ENCODE peak calls at places on chromosomes 16 and 17, in ten cellular contexts. E is neuronal stem cell, B is OCI-LY7, T is osteoblast, H is GM12878, V is fibroblast of lung, K is H9, Y is mesenchymal stem cell, O is IMR-90, S is endothelial cell of umbilical vein. P is an unnamed sample. For H3K4me1, the result is how much of the 10 kb centered on the place peaks cover.

GRCh38 chr17:67942810-67943209 is 53.5 kb downstream of the C17orf58 start:
- DNase-seq in S (peak), B (peak), O (peak), T (no peak), K (no peak), V (no peak), E (no peak), H (no peak), Y (peak), P (peak)

GRCh38 chr17:64007838-64008282 is 9.7 kb downstream of the PRR29 start:
- DNase-seq in T (peak), H (no peak), O (no peak), B (no peak), S (peak), E (no peak), K (peak), V (no peak), Y (no peak), P (no peak)

GRCh38 chr16:90031931-90032663 is 12.8 kb upstream of the DBNDD1 start:
- DNase-seq in T (peak), K (no peak), Y (peak), O (peak), H (no peak), S (peak), B (no peak), V (peak), E (no peak), P (peak)

GRCh38 chr16:70805787-70806186 is 4.8 kb upstream of the VAC14 start:
- DNase-seq in H (no peak), V (peak), O (peak), E (no peak), K (no peak), Y (peak), T (peak), S (peak), B (no peak), P (peak)

GRCh38 chr16:58515871-58516767 is 802 bp downstream of the SETD6 start:
- DNase-seq in B (peak), V (no peak), T (peak), Y (no peak), S (no peak), K (peak), O (no peak), H (no peak), E (no peak), P (peak)

GRCh38 chr16:69840975-69841374 is 78.8 kb downstream of the WWP2 start:
- DNase-seq in Y (no peak), T (peak), B (no peak), K (no peak), V (peak), S (peak), E (no peak), H (no peak), O (no peak), P (no peak)

GRCh38 chr17:27244481-27245223 is 49.3 kb upstream of the WSB1 start:
- DNase-seq in Y (peak), B (no peak), T (peak), V (peak), K (peak), S (peak), O (peak), E (no peak), H (no peak), P (peak)

GRCh38 chr17:30600062-30600829 is 123.0 kb downstream of the GOSR1 start:
- DNase-seq in K (peak), H (peak), B (peak), T (peak), Y (peak), O (peak), S (peak), V (peak), E (peak), P (peak)

GRCh38 chr16:89155184-89155679 is 16.3 kb upstream of the CDH15 start:
- DNase-seq in O (peak), T (peak), E (no peak), V (peak), Y (peak), H (no peak), B (no peak), S (peak), K (no peak), P (peak)

GRCh38 chr17:57965521-57966160 is 10.4 kb upstream of the CUEDC1 start:
- DNase-seq in Y (no peak), T (peak), K (no peak), S (no peak), E (no peak), V (no peak), B (no peak), O (no peak), H (no peak), P (no peak)

GRCh38 chr16:27033281-27033680 is 33.4 kb upstream of the C16orf82 start:
- DNase-seq in Y (no peak), V (no peak), T (no peak), K (no peak), O (no peak), B (no peak), E (no peak), H (no peak), S (no peak), P (no peak)

GRCh38 chr16:72905581-72905980 is 142.3 kb downstream of the ZFHX3 start:
- DNase-seq in B (no peak), K (no peak), H (no peak), Y (peak), T (no peak), E (no peak), O (peak), S (no peak), V (peak), P (peak)

GRCh38 chr17:50943575-50943933 is 77.4 kb upstream of the TOB1 start:
- DNase-seq in E (no peak), S (no peak), Y (no peak), B (no peak), H (no peak), O (no peak), T (no peak), K (peak), V (no peak), P (no peak)

GRCh38 chr17:28714281-28714680 is 2.6 kb upstream of the PROCA1 start:
- DNase-seq in Y (no peak), H (no peak), S (no peak), T (peak), E (no peak), O (no peak), V (no peak), B (no peak), K (peak), P (no peak)

GRCh38 chr16:13186813-13187212 is 285.4 kb downstream of the SHISA9 start:
- DNase-seq in Y (no peak), H (no peak), V (no peak), T (no peak), O (no peak), S (no peak), K (peak), B (peak), E (no peak), P (no peak)

GRCh38 chr16:50289950-50290764 is 23.8 kb downstream of the ADCY7 start:
- DNase-seq in V (no peak), K (no peak), S (no peak), H (no peak), Y (no peak), T (peak), O (no peak), E (no peak), B (no peak), P (no peak)

GRCh38 chr16:84063972-84064371 is 21.4 kb upstream of the SLC38A8 start:
- DNase-seq in S (no peak), T (no peak), O (no peak), B (no peak), Y (no peak), H (no peak), E (no peak), V (no peak), K (no peak), P (no peak)

GRCh38 chr17:76515291-76515949 is 14.2 kb upstream of the RHBDF2 start:
- DNase-seq in E (no peak), K (no peak), T (peak), O (peak), Y (peak), S (no peak), H (peak), V (peak), B (no peak), P (peak)

GRCh38 chr17:59366773-59367656 is 35.6 kb downstream of the YPEL2 start:
- DNase-seq in S (peak), V (peak), O (peak), K (no peak), E (no peak), T (peak), B (no peak), H (no peak), Y (peak), P (peak)

GRCh38 chr17:16419929-16420271 is 4.5 kb downstream of the TRPV2 start:
- DNase-seq in H (no peak), B (no peak), V (peak), Y (peak), E (no peak), T (peak), O (peak), S (no peak), K (no peak), P (peak)

GRCh38 chr16:89195521-89196171 is 4.7 kb downstream of the SLC22A31 start:
- DNase-seq in K (peak), V (no peak), E (no peak), H (no peak), S (no peak), T (peak), O (no peak), Y (no peak), B (no peak), P (no peak)

GRCh38 chr17:10815318-10815717 is 11.4 kb upstream of the TMEM238L start:
- DNase-seq in B (no peak), E (no peak), V (no peak), H (no peak), Y (no peak), T (no peak), O (no peak), S (no peak), K (no peak), P (no peak)

GRCh38 chr17:30091771-30092170 is 24.8 kb upstream of the NSRP1 start:
- DNase-seq in H (no peak), K (no peak), O (peak), S (peak), B (no peak), V (peak), E (no peak), T (peak), Y (peak), P (peak)

GRCh38 chr17:44760474-44761308 is 1.9 kb downstream of the ADAM11 start:
- DNase-seq in K (peak), B (no peak), O (no peak), T (peak), S (no peak), E (no peak), H (no peak), V (no peak), Y (no peak), P (no peak)

GRCh38 chr17:80477647-80478478 is 1.5 kb upstream of the NPTX1 start:
- DNase-seq in B (no peak), T (peak), S (peak), K (peak), H (no peak), O (peak), V (peak), Y (peak), E (no peak), P (peak)

GRCh38 chr17:58313815-58314705 is 14.5 kb downstream of the TSPOAP1 start:
- DNase-seq in O (no peak), V (no peak), Y (no peak), H (no peak), E (no peak), B (no peak), S (no peak), K (no peak), T (peak), P (no peak)

GRCh38 chr16:66427451-66427860 is 361 bp downstream of the BEAN1 start:
- DNase-seq in S (no peak), Y (no peak), O (no peak), H (no peak), T (no peak), E (no peak), B (no peak), V (no peak), K (no peak), P (peak)

GRCh38 chr16:49928176-49928892 is 72.4 kb upstream of the ZNF423 start:
- DNase-seq in H (no peak), V (peak), T (peak), S (no peak), Y (no peak), O (no peak), B (no peak), E (no peak), K (no peak), P (no peak)

GRCh38 chr16:14284371-14284770 is 213.3 kb downstream of the MRTFB start:
- DNase-seq in O (no peak), K (peak), T (no peak), B (peak), Y (no peak), S (no peak), V (no peak), E (no peak), H (no peak), P (no peak)

GRCh38 chr17:41176744-41177387 is 1.2 kb downstream of the KRTAP4-2 start:
- DNase-seq in S (no peak), K (no peak), O (no peak), E (no peak), H (no peak), V (no peak), B (peak), T (no peak), Y (no peak), P (no peak)

GRCh38 chr17:46732754-46733398 is 85.6 kb downstream of the WNT3 start:
- DNase-seq in H (no peak), Y (no peak), B (peak), K (peak), T (no peak), S (no peak), V (no peak), E (peak), O (no peak), P (no peak)

GRCh38 chr16:52456368-52456767 is 90.6 kb downstream of the TOX3 start:
- DNase-seq in K (no peak), B (no peak), T (no peak), S (no peak), O (no peak), Y (no peak), V (peak), E (peak), H (no peak), P (no peak)

DNA sequence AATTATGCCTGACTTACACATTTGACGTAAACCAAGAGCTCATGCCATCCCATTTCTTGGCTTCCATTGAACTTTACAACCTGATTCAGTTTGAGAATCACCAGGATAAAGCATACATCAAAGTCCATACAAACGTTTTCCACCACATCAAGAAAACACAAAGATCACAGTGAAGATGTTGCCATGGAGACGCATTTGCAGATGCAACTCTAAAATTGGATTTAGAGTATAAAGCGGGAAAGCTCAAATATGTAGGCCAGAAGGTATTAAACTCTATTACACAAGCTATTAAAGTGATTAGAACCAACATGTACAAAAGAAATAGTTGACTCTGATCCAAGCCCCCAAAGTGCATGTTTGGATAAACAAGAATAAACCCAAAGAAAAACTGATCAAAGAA is 10.3 kb downstream of the C16orf46 start:
- DNase-seq in E (no peak), T (no peak), Y (peak), S (no peak), O (no peak), B (no peak), K (no peak), H (no peak), V (no peak), P (no peak)
- H3K4me1 ChIP-seq in E (under half), T (under half), Y (under half), S (under half), O (under half), B (under half), K (under half), H (under half), V (under half), P (under half)

GRCh38 chr16:56643080-56643778 is 4.8 kb downstream of the MT1A start:
- DNase-seq in B (no peak), K (peak), T (peak), O (no peak), H (no peak), E (no peak), V (peak), Y (no peak), S (no peak), P (peak)
- H3K4me2 ChIP-seq in B (no peak), K (peak), T (peak), O (peak), H (no peak), E (no peak), V (peak), Y (peak), S (peak), P (no peak)

GRCh38 chr16:12091569-12092346 is 115.2 kb downstream of the SNX29 start:
- DNase-seq in E (peak), V (no peak), T (no peak), B (no peak), S (no peak), O (no peak), H (no peak), K (no peak), Y (peak), P (no peak)
- H3K27ac ChIP-seq in E (peak), V (no peak), T (no peak), B (no peak), S (no peak), O (no peak), H (no peak), K (no peak), Y (no peak), P (no peak)

GRCh38 chr17:82351713-82352488 is 7.1 kb upstream of the TEX19 start:
- DNase-seq in K (peak), H (no peak), S (peak), T (peak), V (peak), O (peak), E (peak), B (peak), Y (peak), P (peak)

GRCh38 chr17:82356028-82356427 is 3.0 kb upstream of the TEX19 start:
- DNase-seq in V (peak), T (peak), K (no peak), H (no peak), S (no peak), Y (no peak), O (no peak), B (no peak), E (no peak), P (no peak)

GRCh38 chr17:82351254-82351712 is 7.8 kb upstream of the TEX19 start:
- DNase-seq in E (no peak), K (no peak), O (no peak), Y (no peak), S (no peak), T (peak), V (no peak), B (peak), H (no peak), P (no peak)

GRCh38 chr17:82354804-82355308 is 4.2 kb upstream of the TEX19 start:
- DNase-seq in B (no peak), E (no peak), O (no peak), V (no peak), Y (no peak), H (no peak), K (no peak), T (peak), S (no peak), P (no peak)

GRCh38 chr17:82353484-82353883 is 5.6 kb upstream of the TEX19 start:
- DNase-seq in H (no peak), B (no peak), Y (no peak), S (no peak), O (no peak), K (no peak), E (no peak), T (peak), V (no peak), P (no peak)
- H3K4me1 ChIP-seq in H (under half), B (half or more), Y (under half), S (under half), O (under half), K (under half), E (under half), T (under half), V (under half), P (under half)

GRCh38 chr16:23141033-23141432 is 8.2 kb downstream of the USP31 start:
- DNase-seq in V (no peak), O (no peak), K (no peak), S (no peak), T (no peak), H (no peak), E (no peak), Y (no peak), B (no peak), P (no peak)
- H3K4me2 ChIP-seq in V (no peak), O (no peak), K (no peak), S (no peak), T (no peak), H (no peak), E (no peak), Y (no peak), B (no peak), P (no peak)

GRCh38 chr16:4846901-4847773 is at the start of the genes GLYR1 and UBN1:
- DNase-seq in T (peak), B (peak), K (peak), S (peak), V (peak), O (peak), Y (peak), E (peak), H (peak), P (peak)
- H3K27ac ChIP-seq in T (peak), B (peak), K (no peak), S (peak), V (peak), O (peak), Y (peak), E (peak), H (peak), P (peak)